ENCODE peak calls at places on chromosomes 1 and 21, in eight cellular contexts. H, J, S, N, T, E, X and K are unnamed samples. For H3K9me3, the result is how much of the 10 kb centered on the place peaks cover.

GRCh38 chr1:222124602-222125001 is 382.7 kb upstream of the DUSP10 start:
- DNase-seq in H (no peak), J (no peak), S (no peak), N (no peak), T (no peak), E (no peak), X (no peak), K (no peak)

GRCh38 chr1:203165101-203165799 is 10.4 kb downstream of the MYBPH start:
- DNase-seq in H (no peak), J (no peak), S (no peak), N (no peak), T (no peak), E (no peak), X (no peak), K (no peak)

GRCh38 chr1:7117599-7118281 is 332.5 kb downstream of the CAMTA1 start:
- DNase-seq in H (peak), J (peak), S (no peak), N (peak), T (no peak), E (no peak), X (no peak), K (no peak)

GRCh38 chr1:112957133-112957812 is 1.3 kb upstream of the SLC16A1 start:
- DNase-seq in H (peak), J (peak), S (peak), N (peak), T (peak), E (peak), X (peak), K (peak)

GRCh38 chr1:174800221-174800791 is 199.4 kb upstream of the CACYBP start:
- DNase-seq in H (peak), J (peak), S (peak), N (peak), T (peak), E (no peak), X (no peak), K (no peak)

GRCh38 chr1:59232209-59232608 is 64.7 kb upstream of the FGGY start:
- DNase-seq in H (no peak), J (peak), S (no peak), N (peak), T (no peak), E (no peak), X (no peak), K (no peak)

GRCh38 chr1:76269175-76269574 is 194.6 kb downstream of the ST6GALNAC3 start:
- DNase-seq in H (no peak), J (peak), S (no peak), N (peak), T (no peak), E (no peak), X (no peak), K (no peak)

GRCh38 chr1:244920911-244921310 is 56.6 kb upstream of the HNRNPU start:
- DNase-seq in H (no peak), J (no peak), S (peak), N (no peak), T (no peak), E (no peak), X (no peak), K (no peak)

GRCh38 chr1:8378981-8379470 is 61.1 kb downstream of the SLC45A1 start:
- DNase-seq in H (no peak), J (no peak), S (no peak), N (no peak), T (no peak), E (no peak), X (no peak), K (no peak)

GRCh38 chr1:64228181-64228957 is 24.9 kb downstream of the UBE2U start:
- DNase-seq in H (peak), J (no peak), S (no peak), N (no peak), T (no peak), E (no peak), X (no peak), K (no peak)

GRCh38 chr21:34195365-34195764 is 122.0 kb downstream of the MRPS6 start:
- DNase-seq in H (no peak), J (no peak), S (no peak), N (no peak), T (no peak), E (no peak), X (no peak), K (no peak)

GRCh38 chr1:232445361-232446106 is 184.4 kb downstream of the SIPA1L2 start:
- DNase-seq in H (no peak), J (no peak), S (no peak), N (no peak), T (no peak), E (no peak), X (no peak), K (no peak)

GRCh38 chr1:201399352-201400126 is 415 bp upstream of the LAD1 start:
- DNase-seq in H (no peak), J (peak), S (no peak), N (peak), T (no peak), E (no peak), X (no peak), K (no peak)

GRCh38 chr1:201346337-201346939 is 31.0 kb downstream of the TNNT2 start:
- DNase-seq in H (peak), J (peak), S (peak), N (peak), T (no peak), E (no peak), X (no peak), K (no peak)

GRCh38 chr1:245356891-245357585 is 202.3 kb downstream of the KIF26B start:
- DNase-seq in H (no peak), J (no peak), S (no peak), N (no peak), T (no peak), E (no peak), X (no peak), K (no peak)

GRCh38 chr1:12063141-12064072 is at the start of gene TNFRSF8:
- DNase-seq in H (no peak), J (peak), S (no peak), N (no peak), T (no peak), E (peak), X (no peak), K (no peak)

GRCh38 chr1:223669003-223669402 is 3.5 kb upstream of the CAPN8 start:
- DNase-seq in H (no peak), J (no peak), S (no peak), N (no peak), T (no peak), E (no peak), X (no peak), K (no peak)

GRCh38 chr21:46386726-46387073 is 62.7 kb downstream of the PCNT start:
- DNase-seq in H (no peak), J (no peak), S (no peak), N (no peak), T (no peak), E (no peak), X (no peak), K (no peak)

GRCh38 chr1:96559707-96560588 is 161.6 kb upstream of the PTBP2 start:
- DNase-seq in H (peak), J (peak), S (no peak), N (no peak), T (no peak), E (no peak), X (no peak), K (no peak)

GRCh38 chr1:21216835-21217811 is 40.4 kb upstream of the EIF4G3 start:
- DNase-seq in H (peak), J (peak), S (peak), N (peak), T (peak), E (peak), X (peak), K (peak)

GRCh38 chr1:228999776-229000175 is 264.5 kb downstream of the RHOU start:
- DNase-seq in H (no peak), J (no peak), S (no peak), N (no peak), T (no peak), E (no peak), X (no peak), K (no peak)

GRCh38 chr21:42695324-42696025 is 42.1 kb downstream of the PDE9A start:
- DNase-seq in H (no peak), J (peak), S (no peak), N (no peak), T (no peak), E (no peak), X (no peak), K (no peak)

GRCh38 chr1:96362623-96363022 is 359.0 kb upstream of the PTBP2 start:
- DNase-seq in H (peak), J (peak), S (no peak), N (peak), T (no peak), E (no peak), X (no peak), K (no peak)

GRCh38 chr1:220943319-220943718 is 64.1 kb downstream of the HLX start:
- DNase-seq in H (no peak), J (no peak), S (no peak), N (no peak), T (no peak), E (no peak), X (no peak), K (no peak)

GRCh38 chr21:25776440-25776839 is 41.7 kb downstream of the GABPA start:
- DNase-seq in H (no peak), J (no peak), S (no peak), N (no peak), T (no peak), E (no peak), X (no peak), K (no peak)

GRCh38 chr1:152683846-152684245 is 2.1 kb upstream of the LCE2B start:
- DNase-seq in H (no peak), J (no peak), S (no peak), N (no peak), T (no peak), E (no peak), X (no peak), K (no peak)

DNA sequence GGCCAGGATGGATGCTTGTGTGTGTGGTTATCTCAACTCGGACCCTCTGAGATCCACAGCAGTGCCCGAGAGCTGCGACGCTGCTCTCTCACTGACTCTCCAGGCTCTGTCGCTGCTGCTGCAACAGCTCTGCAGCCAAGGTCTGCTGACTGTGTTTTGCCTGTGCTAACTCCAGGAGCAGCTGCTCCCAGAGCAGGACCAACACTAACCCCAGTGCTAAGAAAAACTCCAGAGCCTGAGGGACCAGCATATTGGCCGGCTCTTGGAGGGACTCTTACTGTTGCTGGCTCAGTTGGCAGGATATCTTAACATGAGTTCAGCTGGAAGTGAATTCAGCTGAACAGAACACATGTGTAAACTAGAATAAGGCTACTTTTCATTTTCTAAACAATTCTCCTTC is 4.4 kb downstream of the LCE2C start:
- DNase-seq in H (no peak), J (no peak), S (no peak), N (no peak), T (no peak), E (no peak), X (no peak), K (no peak)
- H3K9me3 ChIP-seq in H (under half), J (under half), S (under half), N (under half), T (under half), E (under half), X (under half), K (under half)

GRCh38 chr21:30718239-30718909 is at the start of gene KRTAP21-3:
- DNase-seq in H (peak), J (no peak), S (no peak), N (peak), T (no peak), E (no peak), X (no peak), K (no peak)

GRCh38 chr21:30714436-30714835 is 4.1 kb downstream of the KRTAP21-3 start:
- DNase-seq in H (peak), J (no peak), S (no peak), N (no peak), T (no peak), E (no peak), X (no peak), K (no peak)

GRCh38 chr21:30714946-30715345 is 3.6 kb downstream of the KRTAP21-3 start:
- DNase-seq in H (peak), J (no peak), S (no peak), N (no peak), T (no peak), E (no peak), X (no peak), K (no peak)

GRCh38 chr21:30719401-30719800 is 824 bp upstream of the KRTAP21-3 start:
- DNase-seq in H (no peak), J (no peak), S (no peak), N (peak), T (no peak), E (no peak), X (no peak), K (no peak)

GRCh38 chr21:30717105-30717504 is 1.5 kb downstream of the KRTAP21-3 start:
- DNase-seq in H (peak), J (no peak), S (no peak), N (no peak), T (no peak), E (no peak), X (no peak), K (no peak)
- H3K9me3 ChIP-seq in H (under half), J (under half), S (under half), N (under half), T (under half), E (under half), X (under half), K (under half)

DNA sequence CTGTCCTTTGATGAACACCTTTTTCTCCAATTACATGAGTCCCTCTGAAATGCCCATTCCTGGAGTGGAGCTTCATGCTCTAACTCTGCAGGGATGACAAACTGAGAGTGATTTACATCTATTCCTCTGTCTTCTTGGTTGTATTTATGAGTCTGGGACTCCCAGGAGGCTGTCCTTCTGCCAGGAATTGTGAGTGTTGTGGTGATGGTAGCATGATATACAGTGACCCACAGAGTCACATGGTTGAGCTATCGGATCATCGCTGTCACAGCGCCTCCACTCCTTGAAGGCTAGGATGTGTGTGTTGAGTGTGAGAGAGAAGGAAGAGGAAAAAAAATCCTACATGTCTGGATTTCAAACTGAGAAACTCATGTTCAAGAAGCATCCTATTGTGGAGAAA is 163.4 kb upstream of the CACNA1E start:
- DNase-seq in H (no peak), J (no peak), S (no peak), N (no peak), T (no peak), E (no peak), X (no peak), K (no peak)
- H3K9me3 ChIP-seq in H (under half), J (under half), S (under half), N (under half), T (under half), E (under half), X (under half), K (under half)

DNA sequence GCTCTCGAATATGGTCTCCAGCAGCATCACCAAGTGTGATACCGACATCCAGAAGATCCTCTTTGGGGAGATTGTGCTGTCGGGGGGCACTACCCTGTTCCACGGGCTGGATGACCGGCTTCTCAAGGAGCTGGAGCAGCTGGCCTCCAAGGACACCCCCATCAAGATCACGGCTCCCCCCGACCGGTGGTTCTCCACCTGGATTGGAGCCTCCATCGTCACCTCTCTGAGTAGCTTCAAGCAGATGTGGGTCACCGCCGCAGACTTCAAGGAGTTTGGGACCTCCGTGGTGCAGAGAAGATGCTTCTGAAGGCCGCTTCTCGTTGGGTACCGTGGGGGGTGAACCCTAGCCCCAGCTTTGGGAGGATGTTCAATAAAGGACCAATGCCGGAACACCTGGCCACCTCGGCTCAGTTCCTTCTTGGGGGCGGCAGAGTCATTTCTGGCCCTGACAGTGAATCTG is 1.3 kb downstream of the ACTRT2 start:
- DNase-seq in H (no peak), J (no peak), S (no peak), N (no peak), T (no peak), E (no peak), X (no peak), K (no peak)
- H3K9me3 ChIP-seq in H (under half), J (under half), S (under half), N (under half), T (under half), E (under half), X (under half), K (under half)

GRCh38 chr1:125066385-125066784 is 3881.6 kb downstream of the SRGAP2C start:
- DNase-seq in H (no peak), J (no peak), S (no peak), N (no peak), T (no peak), E (no peak), X (no peak), K (no peak)
- H3K9me3 ChIP-seq in H (under half), J (under half), S (under half), N (under half), T (under half), E (under half), X (under half), K (under half)

DNA sequence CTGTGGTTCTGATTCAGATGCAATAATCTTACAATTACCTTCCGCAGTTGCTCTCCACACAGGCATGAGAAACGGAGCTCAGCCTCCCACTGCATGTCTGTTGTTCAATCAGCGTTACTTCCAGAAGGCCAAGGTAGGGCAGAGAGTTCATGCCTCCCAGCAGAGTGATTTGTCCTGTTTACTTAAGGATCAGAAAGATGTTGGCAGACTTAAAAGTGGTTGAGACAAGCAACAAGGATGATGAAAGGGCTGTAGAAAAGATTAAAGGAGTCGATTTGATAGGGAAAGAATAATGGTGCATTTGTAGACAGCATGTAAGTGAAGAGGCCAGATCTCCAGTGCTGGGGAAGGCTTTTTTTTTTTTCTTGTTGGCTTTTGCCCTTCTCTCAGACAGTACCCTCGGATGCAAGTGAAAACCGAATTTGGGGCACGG is 26.6 kb downstream of the ARMH1 start:
- DNase-seq in H (no peak), J (no peak), S (no peak), N (peak), T (no peak), E (no peak), X (no peak), K (no peak)
- H3K9me3 ChIP-seq in H (under half), J (under half), S (under half), N (under half), T (under half), E (under half), X (under half), K (under half)

GRCh38 chr1:2831596-2832212 is 30.2 kb upstream of the TTC34 start:
- DNase-seq in H (no peak), J (no peak), S (no peak), N (no peak), T (no peak), E (no peak), X (no peak), K (no peak)
- H3K9me3 ChIP-seq in H (under half), J (under half), S (under half), N (under half), T (under half), E (under half), X (under half), K (under half)

GRCh38 chr21:15506086-15506485 is 223.7 kb upstream of the USP25 start:
- DNase-seq in H (no peak), J (no peak), S (no peak), N (no peak), T (no peak), E (no peak), X (no peak), K (no peak)
- H3K9me3 ChIP-seq in H (under half), J (under half), S (under half), N (under half), T (under half), E (under half), X (under half), K (under half)

DNA sequence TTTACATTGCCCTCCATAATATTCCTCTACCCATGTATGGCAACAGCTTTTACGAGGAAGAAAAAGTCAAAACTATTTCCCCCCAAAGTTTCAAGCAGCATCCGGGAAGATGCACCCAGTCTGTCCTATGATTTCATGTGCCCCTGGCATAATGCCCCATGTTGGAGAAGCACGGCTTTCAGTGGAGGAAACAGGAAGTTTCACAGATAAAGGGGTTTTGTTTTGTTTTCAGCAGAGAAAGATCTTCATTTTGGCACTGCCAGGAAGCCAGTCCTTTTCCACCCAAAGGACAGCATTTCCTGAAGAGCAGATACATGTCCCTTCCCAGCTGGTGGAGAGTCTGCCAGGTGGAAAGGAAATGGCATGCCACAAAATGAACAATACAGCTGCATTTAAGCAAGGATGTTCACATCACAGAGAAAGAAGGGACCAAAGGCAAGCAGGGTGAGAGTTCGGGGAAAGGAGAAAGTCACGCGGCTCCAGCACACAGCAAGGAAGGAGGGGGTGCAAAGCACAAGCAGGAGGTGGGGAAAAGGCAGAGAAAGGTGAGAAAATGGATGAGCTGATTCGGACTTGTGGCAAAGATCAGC is 95.3 kb upstream of the HIVEP3 start:
- DNase-seq in H (no peak), J (no peak), S (no peak), N (no peak), T (no peak), E (no peak), X (no peak), K (no peak)
- H3K9me3 ChIP-seq in H (under half), J (under half), S (under half), N (under half), T (under half), E (under half), X (under half), K (under half)